ENCODE peak calls at places on chromosomes 1 and 21, in five cellular contexts. One of them, this sample, is unnamed.

GRCh38 chr1:19067187-19067911 is 110.9 kb upstream of the IFFO2 start:
- DNase-seq in HTR-8/SVneo: no peak
- DNase-seq in heart left ventricle: no peak
- DNase-seq in activated T-cell treated with anti-CD3 and anti-CD28 coated beads for 1 hour: no peak
- DNase-seq in GM20000: no peak
- DNase-seq in this sample: no peak

GRCh38 chr1:222385973-222386372 is 161.9 kb downstream of the HHIPL2 start:
- DNase-seq in activated T-cell treated with anti-CD3 and anti-CD28 coated beads for 1 hour: no peak
- DNase-seq in HTR-8/SVneo: no peak
- DNase-seq in GM20000: no peak
- DNase-seq in heart left ventricle: no peak
- DNase-seq in this sample: no peak

GRCh38 chr1:94541175-94542087 is at the start of gene F3:
- DNase-seq in GM20000: peak; percentile 79
- DNase-seq in HTR-8/SVneo: peak; percentile 78
- DNase-seq in activated T-cell treated with anti-CD3 and anti-CD28 coated beads for 1 hour: peak; percentile 26
- DNase-seq in heart left ventricle: peak; percentile 93
- DNase-seq in this sample: peak; percentile 53

GRCh38 chr1:229251185-229251584 is 19.7 kb upstream of the RAB4A start:
- DNase-seq in activated T-cell treated with anti-CD3 and anti-CD28 coated beads for 1 hour: no peak
- DNase-seq in heart left ventricle: no peak
- DNase-seq in GM20000: no peak
- DNase-seq in HTR-8/SVneo: no peak
- DNase-seq in this sample: no peak

GRCh38 chr1:40783001-40783905 is at the start of gene KCNQ4:
- DNase-seq in heart left ventricle: peak; percentile 80
- DNase-seq in activated T-cell treated with anti-CD3 and anti-CD28 coated beads for 1 hour: no peak
- DNase-seq in HTR-8/SVneo: no peak
- DNase-seq in GM20000: peak; percentile 65
- DNase-seq in this sample: no peak

GRCh38 chr1:13536612-13537011 is 22.8 kb upstream of the LRRC38 start:
- DNase-seq in HTR-8/SVneo: no peak
- DNase-seq in GM20000: no peak
- DNase-seq in heart left ventricle: no peak
- DNase-seq in activated T-cell treated with anti-CD3 and anti-CD28 coated beads for 1 hour: no peak
- DNase-seq in this sample: no peak

GRCh38 chr21:44395260-44395659 is 41.8 kb downstream of the TRPM2 start:
- DNase-seq in activated T-cell treated with anti-CD3 and anti-CD28 coated beads for 1 hour: no peak
- DNase-seq in GM20000: no peak
- DNase-seq in HTR-8/SVneo: no peak
- DNase-seq in heart left ventricle: no peak
- DNase-seq in this sample: no peak

GRCh38 chr1:119366424-119366823 is 2.2 kb upstream of the HAO2 start:
- DNase-seq in heart left ventricle: no peak
- DNase-seq in activated T-cell treated with anti-CD3 and anti-CD28 coated beads for 1 hour: no peak
- DNase-seq in GM20000: no peak
- DNase-seq in HTR-8/SVneo: no peak
- DNase-seq in this sample: no peak

GRCh38 chr1:164863056-164863455 is 304.1 kb downstream of the PBX1 start:
- DNase-seq in HTR-8/SVneo: no peak
- DNase-seq in GM20000: no peak
- DNase-seq in activated T-cell treated with anti-CD3 and anti-CD28 coated beads for 1 hour: no peak
- DNase-seq in heart left ventricle: no peak
- DNase-seq in this sample: no peak

GRCh38 chr1:28917757-28918118 is 3.4 kb downstream of the EPB41 start:
- DNase-seq in HTR-8/SVneo: no peak
- DNase-seq in heart left ventricle: no peak
- DNase-seq in activated T-cell treated with anti-CD3 and anti-CD28 coated beads for 1 hour: no peak
- DNase-seq in GM20000: no peak
- DNase-seq in this sample: peak; percentile 28

GRCh38 chr1:108810176-108810575 is 46.7 kb downstream of the AKNAD1 start:
- DNase-seq in GM20000: no peak
- DNase-seq in HTR-8/SVneo: no peak
- DNase-seq in heart left ventricle: no peak
- DNase-seq in activated T-cell treated with anti-CD3 and anti-CD28 coated beads for 1 hour: no peak
- DNase-seq in this sample: no peak

GRCh38 chr1:190138266-190138665 is 339.4 kb downstream of the BRINP3 start:
- DNase-seq in HTR-8/SVneo: no peak
- DNase-seq in heart left ventricle: no peak
- DNase-seq in activated T-cell treated with anti-CD3 and anti-CD28 coated beads for 1 hour: no peak
- DNase-seq in GM20000: no peak
- DNase-seq in this sample: no peak

GRCh38 chr1:86466109-86466844 is 2.5 kb upstream of the CLCA1 start:
- DNase-seq in GM20000: no peak
- DNase-seq in activated T-cell treated with anti-CD3 and anti-CD28 coated beads for 1 hour: no peak
- DNase-seq in HTR-8/SVneo: no peak
- DNase-seq in heart left ventricle: no peak
- DNase-seq in this sample: no peak

GRCh38 chr1:10534519-10534918 is 59.8 kb downstream of the PEX14 start:
- DNase-seq in heart left ventricle: no peak
- DNase-seq in activated T-cell treated with anti-CD3 and anti-CD28 coated beads for 1 hour: no peak
- DNase-seq in GM20000: no peak
- DNase-seq in HTR-8/SVneo: no peak
- DNase-seq in this sample: no peak

GRCh38 chr1:24551910-24552571 is 3.8 kb upstream of the NCMAP start:
- DNase-seq in HTR-8/SVneo: no peak
- DNase-seq in activated T-cell treated with anti-CD3 and anti-CD28 coated beads for 1 hour: no peak
- DNase-seq in GM20000: no peak
- DNase-seq in heart left ventricle: no peak
- DNase-seq in this sample: no peak

GRCh38 chr1:155976062-155976912 is 2.1 kb downstream of the ARHGEF2 start:
- DNase-seq in activated T-cell treated with anti-CD3 and anti-CD28 coated beads for 1 hour: peak; percentile 70
- DNase-seq in GM20000: peak; percentile 57
- DNase-seq in heart left ventricle: peak; percentile 77
- DNase-seq in HTR-8/SVneo: no peak
- DNase-seq in this sample: peak; percentile 84

GRCh38 chr1:222933273-222933672 is 118.4 kb downstream of the DISP1 start:
- DNase-seq in heart left ventricle: no peak
- DNase-seq in activated T-cell treated with anti-CD3 and anti-CD28 coated beads for 1 hour: no peak
- DNase-seq in GM20000: no peak
- DNase-seq in HTR-8/SVneo: no peak
- DNase-seq in this sample: no peak

GRCh38 chr1:161220002-161220401 is 3.4 kb downstream of the APOA2 start:
- DNase-seq in HTR-8/SVneo: no peak
- DNase-seq in heart left ventricle: no peak
- DNase-seq in GM20000: no peak
- DNase-seq in activated T-cell treated with anti-CD3 and anti-CD28 coated beads for 1 hour: no peak
- DNase-seq in this sample: no peak

GRCh38 chr1:234289538-234290305 is 83.5 kb upstream of the COA6 start:
- DNase-seq in HTR-8/SVneo: no peak
- DNase-seq in GM20000: no peak
- DNase-seq in heart left ventricle: no peak
- DNase-seq in activated T-cell treated with anti-CD3 and anti-CD28 coated beads for 1 hour: no peak
- DNase-seq in this sample: no peak

GRCh38 chr1:78565393-78565792 is 54.9 kb upstream of the IFI44L start:
- DNase-seq in heart left ventricle: no peak
- DNase-seq in GM20000: no peak
- DNase-seq in activated T-cell treated with anti-CD3 and anti-CD28 coated beads for 1 hour: no peak
- DNase-seq in HTR-8/SVneo: no peak
- DNase-seq in this sample: no peak

GRCh38 chr1:23521588-23521987 is 9.4 kb downstream of the E2F2 start:
- DNase-seq in GM20000: no peak
- DNase-seq in activated T-cell treated with anti-CD3 and anti-CD28 coated beads for 1 hour: no peak
- DNase-seq in heart left ventricle: no peak
- DNase-seq in HTR-8/SVneo: no peak
- DNase-seq in this sample: no peak

GRCh38 chr1:46172321-46172720 is 2.6 kb upstream of the TSPAN1 start:
- DNase-seq in activated T-cell treated with anti-CD3 and anti-CD28 coated beads for 1 hour: no peak
- DNase-seq in GM20000: no peak
- DNase-seq in heart left ventricle: no peak
- DNase-seq in HTR-8/SVneo: no peak
- DNase-seq in this sample: no peak

GRCh38 chr1:231485029-231485784 is 43.3 kb upstream of the TSNAX start:
- DNase-seq in heart left ventricle: no peak
- DNase-seq in activated T-cell treated with anti-CD3 and anti-CD28 coated beads for 1 hour: no peak
- DNase-seq in HTR-8/SVneo: no peak
- DNase-seq in GM20000: no peak
- DNase-seq in this sample: no peak

GRCh38 chr1:53553734-53554509 is 94.7 kb downstream of the DMRTB1 start:
- DNase-seq in activated T-cell treated with anti-CD3 and anti-CD28 coated beads for 1 hour: no peak
- DNase-seq in heart left ventricle: peak; percentile 57
- DNase-seq in HTR-8/SVneo: no peak
- DNase-seq in GM20000: no peak
- DNase-seq in this sample: no peak

GRCh38 chr1:55363261-55363660 is 148.1 kb upstream of the USP24 start:
- DNase-seq in GM20000: no peak
- DNase-seq in activated T-cell treated with anti-CD3 and anti-CD28 coated beads for 1 hour: no peak
- DNase-seq in heart left ventricle: no peak
- DNase-seq in HTR-8/SVneo: no peak
- DNase-seq in this sample: no peak

GRCh38 chr1:111559736-111560279 is 56.4 kb upstream of the ADORA3 start:
- DNase-seq in HTR-8/SVneo: no peak
- DNase-seq in GM20000: no peak
- DNase-seq in heart left ventricle: no peak
- DNase-seq in activated T-cell treated with anti-CD3 and anti-CD28 coated beads for 1 hour: no peak
- DNase-seq in this sample: no peak

GRCh38 chr1:244865028-244865371 is 657 bp upstream of the HNRNPU start:
- DNase-seq in heart left ventricle: no peak
- DNase-seq in HTR-8/SVneo: no peak
- DNase-seq in activated T-cell treated with anti-CD3 and anti-CD28 coated beads for 1 hour: peak; percentile 12
- DNase-seq in GM20000: no peak
- DNase-seq in this sample: peak; percentile 12

GRCh38 chr1:191432817-191433216 is 725.4 kb upstream of the RGS18 start:
- DNase-seq in heart left ventricle: no peak
- DNase-seq in activated T-cell treated with anti-CD3 and anti-CD28 coated beads for 1 hour: no peak
- DNase-seq in HTR-8/SVneo: no peak
- DNase-seq in GM20000: no peak
- DNase-seq in this sample: no peak

GRCh38 chr1:162006081-162006480 is 17.6 kb downstream of the OLFML2B start:
- DNase-seq in GM20000: no peak
- DNase-seq in activated T-cell treated with anti-CD3 and anti-CD28 coated beads for 1 hour: no peak
- DNase-seq in heart left ventricle: no peak
- DNase-seq in HTR-8/SVneo: no peak
- DNase-seq in this sample: no peak

GRCh38 chr1:234611153-234611798 is 1.3 kb upstream of the IRF2BP2 start:
- DNase-seq in GM20000: peak; percentile 75
- DNase-seq in heart left ventricle: no peak
- DNase-seq in HTR-8/SVneo: no peak
- DNase-seq in activated T-cell treated with anti-CD3 and anti-CD28 coated beads for 1 hour: no peak
- DNase-seq in this sample: peak; percentile 58

GRCh38 chr21:41458559-41458958 is 32.5 kb downstream of the MX1 start:
- DNase-seq in HTR-8/SVneo: no peak
- DNase-seq in heart left ventricle: no peak
- DNase-seq in GM20000: no peak
- DNase-seq in activated T-cell treated with anti-CD3 and anti-CD28 coated beads for 1 hour: no peak
- DNase-seq in this sample: no peak

GRCh38 chr1:230368363-230368762 is 57.8 kb downstream of the PGBD5 start:
- DNase-seq in heart left ventricle: no peak
- DNase-seq in HTR-8/SVneo: no peak
- DNase-seq in GM20000: no peak
- DNase-seq in activated T-cell treated with anti-CD3 and anti-CD28 coated beads for 1 hour: no peak
- DNase-seq in this sample: no peak

GRCh38 chr1:38088366-38088765 is 41.8 kb upstream of the POU3F1 start:
- DNase-seq in activated T-cell treated with anti-CD3 and anti-CD28 coated beads for 1 hour: no peak
- DNase-seq in heart left ventricle: no peak
- DNase-seq in GM20000: no peak
- DNase-seq in HTR-8/SVneo: no peak
- DNase-seq in this sample: no peak

GRCh38 chr1:68204965-68205630 is 27.2 kb downstream of the WLS start:
- DNase-seq in heart left ventricle: no peak
- DNase-seq in GM20000: no peak
- DNase-seq in HTR-8/SVneo: no peak
- DNase-seq in activated T-cell treated with anti-CD3 and anti-CD28 coated beads for 1 hour: no peak
- DNase-seq in this sample: no peak

GRCh38 chr1:176531896-176532892 is 69.2 kb downstream of the PAPPA2 start:
- DNase-seq in HTR-8/SVneo: no peak
- DNase-seq in activated T-cell treated with anti-CD3 and anti-CD28 coated beads for 1 hour: no peak
- DNase-seq in heart left ventricle: no peak
- DNase-seq in GM20000: no peak
- DNase-seq in this sample: no peak

GRCh38 chr1:247373721-247374141 is 42.1 kb upstream of the ZNF496 start:
- DNase-seq in activated T-cell treated with anti-CD3 and anti-CD28 coated beads for 1 hour: peak; percentile 53
- DNase-seq in HTR-8/SVneo: no peak
- DNase-seq in GM20000: peak; percentile 54
- DNase-seq in heart left ventricle: peak; percentile 68
- DNase-seq in this sample: peak; percentile 65

GRCh38 chr1:55310517-55310927 is 95.4 kb upstream of the USP24 start:
- DNase-seq in HTR-8/SVneo: peak; percentile 75
- DNase-seq in activated T-cell treated with anti-CD3 and anti-CD28 coated beads for 1 hour: no peak
- DNase-seq in GM20000: no peak
- DNase-seq in heart left ventricle: no peak
- DNase-seq in this sample: no peak

GRCh38 chr1:243489681-243490080 is 233.8 kb downstream of the SDCCAG8 start:
- DNase-seq in HTR-8/SVneo: no peak
- DNase-seq in GM20000: no peak
- DNase-seq in activated T-cell treated with anti-CD3 and anti-CD28 coated beads for 1 hour: no peak
- DNase-seq in heart left ventricle: no peak
- DNase-seq in this sample: no peak

GRCh38 chr1:2275796-2276536 is 47.8 kb downstream of the SKI start:
- DNase-seq in GM20000: no peak
- DNase-seq in activated T-cell treated with anti-CD3 and anti-CD28 coated beads for 1 hour: no peak
- DNase-seq in heart left ventricle: peak; percentile 68
- DNase-seq in HTR-8/SVneo: no peak
- DNase-seq in this sample: peak; percentile 26